ENCODE peak calls at places on chromosomes 6 and 20, in seven cellular contexts. U, O, H, P, Y, M and R are unnamed samples.
A peak's percentile ranks its signal among the peaks of the same experiment; 100 is the strongest.

GRCh38 chr6:79076160-79076559 is 1.9 kb downstream of the PHIP start:
- DNase-seq in Y (peak; percentile 5), M (no peak), P (no peak), O (no peak), U (no peak), H (peak; percentile 35), R (no peak)

GRCh38 chr20:63222541-63222940 is 6.6 kb upstream of the YTHDF1 start:
- DNase-seq in M (no peak), Y (no peak), H (no peak), O (no peak), U (no peak), P (no peak), R (no peak)

GRCh38 chr20:46304361-46304760 is 3.9 kb downstream of the CDH22 start:
- DNase-seq in U (no peak), O (no peak), Y (peak; percentile 51), P (no peak), H (peak; percentile 62), M (no peak), R (no peak)

GRCh38 chr6:130713144-130713543 is 114.1 kb upstream of the SMLR1 start:
- DNase-seq in P (peak; percentile 38), M (peak; percentile 82), Y (no peak), O (peak; percentile 93), U (peak; percentile 76), H (no peak), R (peak; percentile 65)

GRCh38 chr6:53439556-53439955 is 90.8 kb upstream of the ELOVL5 start:
- DNase-seq in O (no peak), M (no peak), H (no peak), P (no peak), Y (peak; percentile 59), U (no peak), R (no peak)

GRCh38 chr6:7269816-7270215 is 43.2 kb downstream of the SSR1 start:
- DNase-seq in P (no peak), O (no peak), H (no peak), U (no peak), Y (no peak), M (no peak), R (no peak)

GRCh38 chr20:44033344-44033743 is 118.7 kb downstream of the TOX2 start:
- DNase-seq in U (no peak), P (no peak), M (no peak), H (peak; percentile 25), Y (peak; percentile 21), O (peak; percentile 21), R (no peak)

GRCh38 chr20:24701668-24702067 is 232.2 kb downstream of the SYNDIG1 start:
- DNase-seq in U (no peak), O (no peak), M (no peak), P (no peak), H (no peak), Y (no peak), R (no peak)

GRCh38 chr20:36219671-36220220 is 16.5 kb upstream of the AAR2 start:
- DNase-seq in P (no peak), Y (no peak), M (no peak), O (no peak), H (no peak), U (no peak), R (no peak)

GRCh38 chr6:33950891-33951889 is 147.4 kb upstream of the MLN start:
- DNase-seq in M (peak; percentile 44), P (no peak), Y (no peak), U (no peak), H (no peak), O (no peak), R (no peak)

GRCh38 chr20:32775240-32775991 is 13.2 kb downstream of the DNMT3B start:
- DNase-seq in U (no peak), O (no peak), H (no peak), Y (no peak), P (no peak), M (no peak), R (no peak)

GRCh38 chr6:10584607-10585006 is 63.5 kb downstream of the GCNT2 start:
- DNase-seq in P (no peak), H (no peak), Y (no peak), U (no peak), O (no peak), M (no peak), R (no peak)

GRCh38 chr6:87151471-87151785 is 3.9 kb upstream of the ZNF292 start:
- DNase-seq in H (no peak), P (no peak), M (no peak), Y (no peak), O (no peak), U (no peak), R (no peak)

GRCh38 chr6:42392871-42393270 is 58.9 kb downstream of the TRERF1 start:
- DNase-seq in O (no peak), Y (no peak), M (no peak), U (no peak), P (no peak), H (no peak), R (no peak)

DNA sequence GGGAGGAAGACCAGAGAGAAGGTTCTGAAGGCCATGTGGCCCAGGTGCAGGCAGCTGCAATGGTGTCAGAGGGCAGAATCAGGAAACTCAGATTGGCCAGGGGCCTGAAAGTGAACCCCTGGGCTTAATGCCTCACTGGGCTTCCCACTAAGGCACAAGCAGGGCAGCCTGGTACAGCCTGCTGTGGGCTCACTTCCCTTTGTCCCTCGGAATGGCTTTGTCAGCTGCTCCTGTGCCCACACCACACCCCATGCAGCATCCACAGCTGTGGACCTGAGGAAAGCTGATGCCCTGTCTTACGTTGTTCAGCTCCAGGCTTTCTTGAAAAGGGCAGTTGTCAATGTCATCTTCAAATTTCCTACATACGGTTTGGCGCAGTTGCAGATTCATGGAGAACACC is 2.4 kb downstream of the CST9 start:
- DNase-seq in M (no peak), P (no peak), U (no peak), Y (no peak), O (no peak), H (no peak), R (no peak)
- H3K23ac ChIP-seq in M (no peak overlapping the region), P (no peak overlapping the region), U (no peak overlapping the region), Y (no peak overlapping the region), O (no peak overlapping the region), H (no peak overlapping the region), R (no peak overlapping the region)

GRCh38 chr6:31711233-31711632 is 3.9 kb upstream of the LY6G6D start:
- DNase-seq in Y (no peak), P (no peak), H (no peak), M (no peak), O (no peak), U (no peak), R (no peak)

GRCh38 chr6:31712296-31712695 is 2.9 kb upstream of the LY6G6D start:
- DNase-seq in O (no peak), Y (no peak), U (no peak), M (no peak), H (no peak), P (no peak), R (no peak)

GRCh38 chr6:31708224-31708623 is 1.6 kb downstream of the LY6G6F start:
- DNase-seq in H (no peak), U (no peak), P (no peak), O (no peak), M (no peak), Y (no peak), R (no peak)

GRCh38 chr6:31713465-31713864 is 1.7 kb upstream of the LY6G6D start:
- DNase-seq in H (no peak), P (no peak), Y (no peak), U (no peak), O (no peak), M (no peak), R (no peak)

GRCh38 chr6:31710490-31711219 is 4.0 kb downstream of the LY6G6F start:
- DNase-seq in M (no peak), O (peak; percentile 45), U (no peak), H (no peak), Y (no peak), P (no peak), R (no peak)
- H3K23ac ChIP-seq in M (no peak overlapping the region), O (no peak overlapping the region), U (no peak overlapping the region), H (no peak overlapping the region), Y (no peak overlapping the region), P (no peak overlapping the region), R (peak overlapping the region; percentile 38)

DNA sequence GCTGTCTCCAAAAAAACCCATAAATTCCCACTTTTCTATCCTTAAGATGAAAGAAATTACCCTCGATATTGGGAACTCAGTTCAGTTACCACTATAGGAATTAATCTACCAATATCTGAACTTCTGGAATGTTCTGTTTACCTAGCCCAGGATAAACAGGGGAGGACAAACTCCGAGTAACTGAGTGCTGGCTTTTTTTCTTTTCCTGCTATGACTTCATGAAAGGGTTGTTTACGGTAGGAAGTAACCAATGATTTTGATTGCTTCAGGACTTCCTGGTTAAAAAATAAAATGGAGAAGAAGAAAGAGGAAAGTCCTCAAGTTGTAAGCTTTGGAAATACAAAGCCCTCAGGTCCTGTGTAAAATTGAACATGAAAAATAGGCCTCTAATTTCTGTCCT is 167.7 kb downstream of the ZNF217 start:
- DNase-seq in P (no peak), M (no peak), H (no peak), O (no peak), U (no peak), Y (no peak), R (no peak)
- H3K23ac ChIP-seq in P (no peak overlapping the region), M (no peak overlapping the region), H (no peak overlapping the region), O (no peak overlapping the region), U (no peak overlapping the region), Y (no peak overlapping the region), R (no peak overlapping the region)

DNA sequence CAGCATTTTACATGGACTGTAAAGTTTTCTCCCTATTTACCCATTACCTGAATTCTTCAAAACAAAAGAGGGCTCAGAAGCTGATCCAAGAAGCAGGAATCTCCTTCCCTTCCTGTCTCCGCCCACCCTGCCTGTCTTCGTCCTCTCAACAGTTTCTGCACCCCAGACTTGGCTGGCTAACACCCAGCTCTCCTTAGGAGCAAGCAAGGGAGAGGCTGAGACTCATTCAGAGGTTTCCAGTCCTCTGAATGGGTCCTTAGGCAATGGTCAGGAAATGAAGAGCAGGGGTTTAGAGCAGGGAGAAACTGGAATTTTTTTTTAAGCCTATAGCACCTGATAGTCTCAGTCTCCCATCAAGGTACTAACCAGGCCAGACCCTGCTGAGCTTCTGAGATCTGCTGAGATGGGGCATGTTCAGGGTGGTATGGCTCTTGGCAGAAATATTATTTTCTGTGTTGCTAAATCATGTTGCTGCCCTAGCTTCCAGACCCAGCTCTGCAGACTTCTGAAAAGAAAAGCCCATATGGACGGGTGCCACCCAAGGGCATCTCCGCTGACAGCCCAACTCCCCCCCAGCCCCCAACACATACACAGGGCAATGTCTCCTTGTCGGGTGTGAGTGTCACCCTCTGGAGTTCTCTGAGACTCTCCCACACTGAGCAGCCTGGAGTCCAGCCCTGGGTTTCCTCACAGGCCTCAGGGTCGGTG is 74.6 kb upstream of the CD93 start:
- DNase-seq in M (no peak), P (no peak), O (no peak), U (peak; percentile 38), Y (no peak), H (no peak), R (no peak)
- H3K23ac ChIP-seq in M (no peak overlapping the region), P (no peak overlapping the region), O (no peak overlapping the region), U (no peak overlapping the region), Y (no peak overlapping the region), H (no peak overlapping the region), R (no peak overlapping the region)

GRCh38 chr6:22568854-22569253 is 512 bp upstream of the HDGFL1 start:
- DNase-seq in H (no peak), P (no peak), O (no peak), Y (no peak), U (no peak), M (no peak), R (no peak)
- H3K23ac ChIP-seq in H (no peak overlapping the region), P (no peak overlapping the region), O (no peak overlapping the region), Y (no peak overlapping the region), U (no peak overlapping the region), M (no peak overlapping the region), R (no peak overlapping the region)